ENCODE peak calls at places on chromosomes 7 and 10, in six cellular contexts. One of them, this sample, is unnamed.
A peak's percentile ranks its signal among the peaks of the same experiment; 100 is the strongest.

GRCh38 chr7:29988391-29989256 is 977 bp downstream of the SCRN1 start:
- DNase-seq in HCT116: peak; percentile 67
- DNase-seq in BE2C: peak; percentile 70
- DNase-seq in spleen: peak; percentile 93
- DNase-seq in psoas muscle: peak; percentile 68
- DNase-seq in right cardiac atrium: peak; percentile 84
- DNase-seq in this sample: peak; percentile 49

GRCh38 chr10:114252097-114252496 is 13.0 kb downstream of the VWA2 start:
- DNase-seq in spleen: no peak
- DNase-seq in psoas muscle: no peak
- DNase-seq in right cardiac atrium: no peak
- DNase-seq in BE2C: no peak
- DNase-seq in HCT116: no peak
- DNase-seq in this sample: no peak

GRCh38 chr7:155326385-155326784 is 28.7 kb downstream of the INSIG1 start:
- DNase-seq in spleen: no peak
- DNase-seq in right cardiac atrium: no peak
- DNase-seq in BE2C: no peak
- DNase-seq in HCT116: no peak
- DNase-seq in psoas muscle: no peak
- DNase-seq in this sample: no peak

GRCh38 chr7:97512441-97513207 is 219.3 kb upstream of the TAC1 start:
- DNase-seq in right cardiac atrium: no peak
- DNase-seq in spleen: no peak
- DNase-seq in HCT116: no peak
- DNase-seq in psoas muscle: no peak
- DNase-seq in BE2C: no peak
- DNase-seq in this sample: no peak

GRCh38 chr10:100392686-100393003 is 45.6 kb downstream of the SCD start:
- DNase-seq in HCT116: no peak
- DNase-seq in psoas muscle: no peak
- DNase-seq in right cardiac atrium: no peak
- DNase-seq in spleen: no peak
- DNase-seq in BE2C: no peak
- DNase-seq in this sample: no peak

GRCh38 chr10:132796846-132797245 is 10.9 kb upstream of the NKX6-2 start:
- DNase-seq in spleen: no peak
- DNase-seq in BE2C: no peak
- DNase-seq in right cardiac atrium: no peak
- DNase-seq in HCT116: no peak
- DNase-seq in psoas muscle: no peak
- DNase-seq in this sample: no peak

GRCh38 chr7:92717601-92717981 is 118.8 kb downstream of the CDK6 start:
- DNase-seq in right cardiac atrium: no peak
- DNase-seq in BE2C: no peak
- DNase-seq in spleen: no peak
- DNase-seq in HCT116: no peak
- DNase-seq in psoas muscle: no peak
- DNase-seq in this sample: no peak

GRCh38 chr10:26384600-26384999 is 53.5 kb upstream of the APBB1IP start:
- DNase-seq in spleen: no peak
- DNase-seq in right cardiac atrium: no peak
- DNase-seq in BE2C: no peak
- DNase-seq in HCT116: no peak
- DNase-seq in psoas muscle: no peak
- DNase-seq in this sample: no peak

GRCh38 chr10:107616463-107617131 is 452.1 kb upstream of the SORCS1 start:
- DNase-seq in right cardiac atrium: no peak
- DNase-seq in spleen: no peak
- DNase-seq in HCT116: no peak
- DNase-seq in psoas muscle: no peak
- DNase-seq in BE2C: no peak
- DNase-seq in this sample: peak; percentile 93

GRCh38 chr7:6502886-6503285 is 48.4 kb downstream of the GRID2IP start:
- DNase-seq in psoas muscle: no peak
- DNase-seq in right cardiac atrium: no peak
- DNase-seq in HCT116: no peak
- DNase-seq in BE2C: no peak
- DNase-seq in spleen: no peak
- DNase-seq in this sample: no peak
- H3K4me3 ChIP-seq in psoas muscle: peak overlapping the region; percentile 64
- H3K4me3 ChIP-seq in right cardiac atrium: no peak overlapping the region
- H3K4me3 ChIP-seq in HCT116: peak overlapping the region; percentile 61
- H3K4me3 ChIP-seq in BE2C: no peak overlapping the region
- H3K4me3 ChIP-seq in spleen: peak overlapping the region; percentile 77
- H3K4me3 ChIP-seq in this sample: no peak overlapping the region

GRCh38 chr10:34858003-34858402 is 42.9 kb upstream of the PARD3 start:
- DNase-seq in right cardiac atrium: no peak
- DNase-seq in psoas muscle: no peak
- DNase-seq in spleen: no peak
- DNase-seq in HCT116: no peak
- DNase-seq in BE2C: no peak
- DNase-seq in this sample: no peak
- H3K4me3 ChIP-seq in right cardiac atrium: no peak overlapping the region
- H3K4me3 ChIP-seq in psoas muscle: no peak overlapping the region
- H3K4me3 ChIP-seq in spleen: no peak overlapping the region
- H3K4me3 ChIP-seq in HCT116: no peak overlapping the region
- H3K4me3 ChIP-seq in BE2C: no peak overlapping the region
- H3K4me3 ChIP-seq in this sample: no peak overlapping the region

GRCh38 chr10:69248117-69248730 is 28.1 kb downstream of the HKDC1 start:
- DNase-seq in spleen: no peak
- DNase-seq in BE2C: no peak
- DNase-seq in psoas muscle: no peak
- DNase-seq in HCT116: no peak
- DNase-seq in right cardiac atrium: no peak
- DNase-seq in this sample: no peak

GRCh38 chr10:69250041-69250440 is 28.3 kb upstream of the HK1 start:
- DNase-seq in HCT116: no peak
- DNase-seq in spleen: no peak
- DNase-seq in psoas muscle: no peak
- DNase-seq in BE2C: no peak
- DNase-seq in right cardiac atrium: no peak
- DNase-seq in this sample: no peak

GRCh38 chr10:69246036-69246435 is 25.9 kb downstream of the HKDC1 start:
- DNase-seq in BE2C: no peak
- DNase-seq in right cardiac atrium: no peak
- DNase-seq in spleen: no peak
- DNase-seq in psoas muscle: no peak
- DNase-seq in HCT116: no peak
- DNase-seq in this sample: no peak

GRCh38 chr10:69246581-69247312 is 26.6 kb downstream of the HKDC1 start:
- DNase-seq in psoas muscle: no peak
- DNase-seq in BE2C: no peak
- DNase-seq in HCT116: no peak
- DNase-seq in right cardiac atrium: no peak
- DNase-seq in spleen: no peak
- DNase-seq in this sample: no peak

GRCh38 chr10:69247313-69247710 is 27.2 kb downstream of the HKDC1 start:
- DNase-seq in psoas muscle: no peak
- DNase-seq in BE2C: no peak
- DNase-seq in HCT116: no peak
- DNase-seq in right cardiac atrium: no peak
- DNase-seq in spleen: no peak
- DNase-seq in this sample: no peak
- H3K4me3 ChIP-seq in psoas muscle: no peak overlapping the region
- H3K4me3 ChIP-seq in BE2C: no peak overlapping the region
- H3K4me3 ChIP-seq in HCT116: no peak overlapping the region
- H3K4me3 ChIP-seq in right cardiac atrium: no peak overlapping the region
- H3K4me3 ChIP-seq in spleen: no peak overlapping the region
- H3K4me3 ChIP-seq in this sample: no peak overlapping the region

DNA sequence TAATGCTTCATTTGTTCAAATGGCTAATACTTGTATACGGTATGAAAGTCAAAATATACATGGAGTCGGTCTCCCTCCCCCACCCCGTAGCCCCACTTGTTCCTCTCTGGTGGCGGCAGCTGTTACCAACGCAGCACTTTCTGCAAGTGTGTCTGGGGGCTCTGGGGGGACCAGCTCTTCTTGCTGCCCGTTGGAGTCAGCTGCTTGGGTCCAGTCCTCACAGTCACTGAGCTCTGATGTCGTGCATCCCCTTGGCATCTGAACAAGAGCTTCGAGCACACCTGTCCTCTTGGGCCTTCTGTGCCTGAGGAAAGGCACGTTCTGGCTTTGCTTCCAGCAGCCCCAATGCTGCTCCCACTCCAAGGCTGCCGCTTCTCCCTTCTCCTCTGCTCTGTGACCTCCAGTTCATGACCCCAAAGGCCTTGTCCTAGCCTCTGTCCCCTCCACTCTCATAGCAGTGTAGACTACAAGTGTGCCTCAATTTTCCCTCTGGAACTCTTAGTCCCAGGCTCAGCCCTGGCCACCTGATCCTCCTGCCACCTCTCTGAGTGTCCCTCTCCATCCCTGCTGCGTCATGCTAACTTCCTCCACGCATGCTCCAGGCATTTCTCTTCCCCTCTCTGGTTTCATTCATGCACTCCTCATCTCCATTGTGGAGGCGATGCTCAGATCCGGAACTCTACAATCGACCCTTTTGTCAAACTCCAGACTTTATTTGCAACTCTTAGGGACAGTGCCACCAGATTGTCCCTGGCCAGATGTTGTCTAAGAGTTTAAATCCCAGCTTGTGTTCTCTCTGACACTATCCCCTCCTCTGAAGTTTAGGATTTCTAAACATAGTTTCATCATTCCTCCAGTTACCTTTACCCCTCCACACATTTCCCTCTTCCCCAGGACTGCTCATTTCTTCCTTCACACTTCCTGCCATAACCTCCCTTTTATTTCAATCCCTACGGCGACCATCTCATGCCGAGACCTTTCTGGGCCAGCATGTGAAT is 492.8 kb downstream of the PLXNA4 start:
- DNase-seq in HCT116: no peak
- DNase-seq in spleen: no peak
- DNase-seq in psoas muscle: no peak
- DNase-seq in BE2C: no peak
- DNase-seq in right cardiac atrium: no peak
- DNase-seq in this sample: no peak
- H3K4me3 ChIP-seq in HCT116: no peak overlapping the region
- H3K4me3 ChIP-seq in spleen: no peak overlapping the region
- H3K4me3 ChIP-seq in psoas muscle: no peak overlapping the region
- H3K4me3 ChIP-seq in BE2C: no peak overlapping the region
- H3K4me3 ChIP-seq in right cardiac atrium: no peak overlapping the region
- H3K4me3 ChIP-seq in this sample: no peak overlapping the region

GRCh38 chr7:47405921-47406765 is 175.8 kb downstream of the TNS3 start:
- DNase-seq in psoas muscle: peak; percentile 84
- DNase-seq in HCT116: no peak
- DNase-seq in right cardiac atrium: peak; percentile 90
- DNase-seq in BE2C: no peak
- DNase-seq in spleen: no peak
- DNase-seq in this sample: peak; percentile 51
- H3K4me3 ChIP-seq in psoas muscle: peak overlapping the region; percentile 17
- H3K4me3 ChIP-seq in HCT116: no peak overlapping the region
- H3K4me3 ChIP-seq in right cardiac atrium: no peak overlapping the region
- H3K4me3 ChIP-seq in BE2C: no peak overlapping the region
- H3K4me3 ChIP-seq in spleen: no peak overlapping the region
- H3K4me3 ChIP-seq in this sample: no peak overlapping the region

GRCh38 chr7:137146012-137146455 is 197.5 kb downstream of the PTN start:
- DNase-seq in psoas muscle: no peak
- DNase-seq in right cardiac atrium: no peak
- DNase-seq in BE2C: no peak
- DNase-seq in HCT116: no peak
- DNase-seq in spleen: no peak
- DNase-seq in this sample: peak; percentile 72
- H3K4me3 ChIP-seq in psoas muscle: no peak overlapping the region
- H3K4me3 ChIP-seq in right cardiac atrium: no peak overlapping the region
- H3K4me3 ChIP-seq in BE2C: no peak overlapping the region
- H3K4me3 ChIP-seq in HCT116: no peak overlapping the region
- H3K4me3 ChIP-seq in spleen: no peak overlapping the region
- H3K4me3 ChIP-seq in this sample: no peak overlapping the region